ENCODE peak calls at places on chromosomes 13 and 19, in ten cellular contexts. D is lower leg skin, M is AG09319, G is GM23338, K is fibroblast of the aortic adventitia, Z is upper lobe of left lung, B is bronchial epithelial cell, T is neural crest cell, P is heart left ventricle, R is spleen. U is an unnamed sample.
A peak's percentile ranks its signal among the peaks of the same experiment; 100 is the strongest.

GRCh38 chr19:10009269-10009665 is 1.0 kb downstream of the COL5A3 start:
- DNase-seq in M (no peak), D (peak; percentile 48), R (no peak), Z (no peak), K (peak; percentile 81), T (peak; percentile 56), G (peak; percentile 87), B (no peak), P (peak; percentile 90), U (no peak)

GRCh38 chr13:25771641-25772478 is 280.0 kb downstream of the SHISA2 start:
- DNase-seq in D (no peak), M (no peak), P (no peak), K (no peak), B (no peak), Z (no peak), T (no peak), R (no peak), G (peak; percentile 17), U (no peak)

GRCh38 chr13:112623051-112623711 is 35.2 kb upstream of the TUBGCP3 start:
- DNase-seq in Z (no peak), D (no peak), K (no peak), M (no peak), G (no peak), P (no peak), R (peak; percentile 58), B (no peak), T (no peak), U (no peak)

GRCh38 chr19:21439372-21439771 is 42.4 kb downstream of the ZNF493 start:
- DNase-seq in M (no peak), Z (no peak), G (no peak), K (no peak), P (no peak), D (no peak), R (no peak), T (no peak), B (peak; percentile 63), U (no peak)

GRCh38 chr19:28393574-28394336 is 819.2 kb downstream of the UQCRFS1 start:
- DNase-seq in D (no peak), T (no peak), K (no peak), R (no peak), B (no peak), P (no peak), Z (no peak), M (no peak), G (peak; percentile 38), U (no peak)

GRCh38 chr13:48806522-48806921 is 152.8 kb downstream of the CYSLTR2 start:
- DNase-seq in B (no peak), M (no peak), Z (no peak), G (no peak), K (no peak), R (no peak), D (no peak), P (no peak), T (no peak), U (no peak)

GRCh38 chr19:33634361-33635091 is 12.8 kb downstream of the CHST8 start:
- DNase-seq in D (no peak), B (no peak), P (no peak), R (no peak), G (no peak), T (no peak), K (no peak), Z (no peak), M (no peak), U (no peak)

GRCh38 chr13:97130201-97130600 is 91.9 kb upstream of the MBNL2 start:
- DNase-seq in G (no peak), M (no peak), P (no peak), K (peak; percentile 47), Z (no peak), B (no peak), D (no peak), R (no peak), T (no peak), U (no peak)

GRCh38 chr13:44685641-44686040 is 109.5 kb upstream of the TSC22D1 start:
- DNase-seq in B (peak; percentile 57), T (no peak), R (no peak), P (no peak), M (no peak), D (no peak), G (no peak), K (no peak), Z (no peak), U (no peak)

GRCh38 chr19:2047449-2048103 is 3.5 kb downstream of the MKNK2 start:
- DNase-seq in R (peak; percentile 79), Z (peak; percentile 82), D (peak; percentile 37), B (no peak), P (peak; percentile 84), T (no peak), K (no peak), G (no peak), M (no peak), U (peak; percentile 79)

GRCh38 chr19:54133312-54133956 is 4.1 kb upstream of the CNOT3 start:
- DNase-seq in R (no peak), K (no peak), D (no peak), T (no peak), B (peak; percentile 32), M (peak; percentile 8), P (no peak), G (peak; percentile 56), Z (no peak), U (no peak)

GRCh38 chr13:72960541-72960940 is 98.3 kb upstream of the KLF5 start:
- DNase-seq in P (no peak), T (no peak), Z (no peak), G (peak; percentile 55), R (no peak), B (peak; percentile 78), K (no peak), D (no peak), M (no peak), U (no peak)

GRCh38 chr13:72960114-72960513 is 98.7 kb upstream of the KLF5 start:
- DNase-seq in R (no peak), T (no peak), M (no peak), G (no peak), D (no peak), B (no peak), K (no peak), Z (no peak), P (no peak), U (no peak)

GRCh38 chr13:72959643-72960042 is 99.2 kb upstream of the KLF5 start:
- DNase-seq in K (peak; percentile 59), T (no peak), M (no peak), B (peak; percentile 96), G (no peak), Z (no peak), P (no peak), R (no peak), D (no peak), U (no peak)

GRCh38 chr13:72963762-72964161 is 95.0 kb upstream of the KLF5 start:
- DNase-seq in D (no peak), B (no peak), K (no peak), R (no peak), G (no peak), P (no peak), M (no peak), Z (no peak), T (no peak), U (no peak)
- TF ChIP-seq CTCF in D (no peak), B (no peak), K (no peak), R (no peak), G (no peak), P (no peak), M (no peak), Z (no peak), T (no peak), U (no peak)

GRCh38 chr19:18661346-18661745 is 22.1 kb upstream of the CRTC1 start:
- DNase-seq in Z (no peak), R (no peak), G (no peak), T (no peak), M (no peak), B (no peak), K (no peak), P (no peak), D (no peak), U (no peak)
- TF ChIP-seq CTCF in Z (no peak), R (no peak), G (no peak), T (no peak), M (no peak), B (no peak), K (no peak), P (no peak), D (no peak), U (no peak)

GRCh38 chr19:39352549-39353285 is 10.5 kb downstream of the SAMD4B start:
- DNase-seq in R (no peak), G (no peak), T (no peak), D (no peak), B (no peak), M (no peak), K (peak; percentile 17), P (no peak), Z (no peak), U (no peak)

GRCh38 chr19:39355253-39355652 is 13.0 kb downstream of the SAMD4B start:
- DNase-seq in B (no peak), D (no peak), T (no peak), K (no peak), M (no peak), G (no peak), P (no peak), R (no peak), Z (no peak), U (no peak)

GRCh38 chr19:39349326-39349725 is 7.1 kb downstream of the SAMD4B start:
- DNase-seq in Z (no peak), D (no peak), P (no peak), B (no peak), M (no peak), G (no peak), K (no peak), R (no peak), T (no peak), U (no peak)

GRCh38 chr19:39350156-39350555 is 7.9 kb downstream of the SAMD4B start:
- DNase-seq in B (no peak), R (no peak), G (no peak), P (no peak), K (no peak), D (no peak), Z (no peak), T (no peak), M (no peak), U (no peak)

GRCh38 chr19:39351537-39352037 is 9.4 kb downstream of the SAMD4B start:
- DNase-seq in K (peak; percentile 46), Z (no peak), G (no peak), R (no peak), P (no peak), T (no peak), B (no peak), D (no peak), M (no peak), U (no peak)
- TF ChIP-seq CTCF in K (peak; percentile 18), Z (no peak), G (no peak), R (no peak), P (no peak), T (no peak), B (no peak), D (no peak), M (peak; percentile 10), U (no peak)

DNA sequence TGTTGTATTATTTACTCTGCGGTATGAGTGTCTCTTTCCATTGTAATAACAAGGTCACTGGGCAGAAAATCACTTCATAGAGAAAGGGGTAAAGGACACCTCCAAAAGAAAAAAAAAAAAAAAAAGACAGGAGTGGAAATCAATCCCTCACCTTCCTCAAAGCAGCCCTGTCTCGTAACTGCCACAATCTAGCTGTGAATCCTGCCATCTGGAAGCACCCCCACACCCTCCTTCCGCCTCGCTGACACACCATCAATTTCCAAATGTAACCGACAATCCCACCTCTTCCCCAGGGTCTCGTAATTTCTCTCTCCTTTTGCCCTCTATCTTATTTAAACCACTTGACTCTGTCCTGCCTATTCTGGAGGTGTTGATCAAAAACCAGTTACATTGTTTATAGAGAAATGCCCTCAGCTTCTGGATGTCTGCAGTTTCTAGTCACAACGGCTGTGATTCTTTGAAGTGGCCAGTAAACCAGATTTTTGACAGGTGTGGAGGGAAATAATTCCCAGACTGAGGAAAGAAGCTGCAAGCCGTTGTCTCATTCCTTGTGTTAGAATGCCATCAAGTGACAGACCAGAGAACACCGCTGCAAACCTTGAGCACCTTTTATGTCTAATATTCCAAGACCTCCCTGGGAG is 9.1 kb upstream of the POP4 start:
- DNase-seq in M (no peak), Z (no peak), K (peak; percentile 55), G (peak; percentile 56), T (no peak), R (no peak), B (peak; percentile 9), D (no peak), P (no peak), U (no peak)
- TF ChIP-seq CTCF in M (no peak), Z (no peak), K (peak; percentile 39), G (peak; percentile 71), T (peak; percentile 59), R (no peak), B (peak; percentile 19), D (no peak), P (no peak), U (peak; percentile 25)